ENCODE peak calls at places on chromosomes 16 and 17, in four cellular contexts. R, P, Q and B are unnamed samples.

GRCh38 chr17:60390881-60391418 is 983 bp downstream of the USP32 start:
- DNase-seq in R (no peak), P (peak), Q (peak), B (no peak)

GRCh38 chr17:80187493-80187892 is 17.7 kb downstream of the CARD14 start:
- DNase-seq in Q (no peak), R (no peak), P (peak), B (peak)

GRCh38 chr17:80331820-80332219 is 71.2 kb downstream of the RNF213 start:
- DNase-seq in R (peak), Q (no peak), P (no peak), B (no peak)

GRCh38 chr16:4214215-4214621 is 27.7 kb downstream of the SRL start:
- DNase-seq in P (peak), Q (no peak), R (no peak), B (no peak)

GRCh38 chr17:2093349-2093748 is 38.4 kb downstream of the HIC1 start:
- DNase-seq in P (no peak), R (no peak), Q (peak), B (no peak)

GRCh38 chr17:81991684-81992513 is 14.5 kb downstream of the ASPSCR1 start:
- DNase-seq in P (peak), Q (peak), R (peak), B (peak)

GRCh38 chr17:54771409-54771808 is 129.2 kb upstream of the TOM1L1 start:
- DNase-seq in P (no peak), Q (no peak), R (no peak), B (no peak)

GRCh38 chr16:58299757-58300349 is 5.0 kb upstream of the PRSS54 start:
- DNase-seq in P (no peak), R (no peak), Q (no peak), B (no peak)

GRCh38 chr17:142102-142661 is 4.8 kb downstream of the SCGB1C2 start:
- DNase-seq in Q (peak), P (no peak), R (peak), B (peak)

GRCh38 chr16:50153648-50154368 is 702 bp downstream of the TENT4B start:
- DNase-seq in P (peak), R (peak), Q (peak), B (peak)

GRCh38 chr16:4624827-4625616 is 396 bp downstream of the MGRN1 start:
- DNase-seq in P (peak), R (peak), Q (no peak), B (peak)